ENCODE peak calls at places on chromosomes 2 and 18, in four cellular contexts. X is IMR-90, A is H9, P is H1. N is an unnamed sample.
A peak's percentile ranks its signal among the peaks of the same experiment; 100 is the strongest.

GRCh38 chr2:46980786-46981583 is 65.4 kb upstream of the MCFD2 start:
- DNase-seq in A (no peak), P (no peak), X (no peak), N (no peak)

GRCh38 chr2:216081487-216082387 is at the start of the genes PECR and TMEM169:
- DNase-seq in P (peak; percentile 91), X (peak; percentile 34), A (peak; percentile 92), N (peak; percentile 90)

GRCh38 chr2:18118703-18119102 is 240.2 kb downstream of the KCNS3 start:
- DNase-seq in P (no peak), X (peak; percentile 36), A (no peak), N (no peak)

GRCh38 chr2:136156411-136156810 is 38.5 kb upstream of the CXCR4 start:
- DNase-seq in P (no peak), X (no peak), A (no peak), N (no peak)

GRCh38 chr2:240156435-240157146 is 16.1 kb upstream of the OTOS start:
- DNase-seq in A (no peak), P (no peak), X (no peak), N (no peak)

GRCh38 chr2:49403722-49404507 is 249.6 kb upstream of the FSHR start:
- DNase-seq in X (no peak), P (no peak), A (no peak), N (no peak)

GRCh38 chr2:199471443-199472057 is 13.8 kb upstream of the SATB2 start:
- DNase-seq in A (peak; percentile 92), X (peak; percentile 45), P (peak; percentile 94), N (peak; percentile 89)

GRCh38 chr2:225288986-225289385 is 110.5 kb upstream of the NYAP2 start:
- DNase-seq in P (no peak), A (no peak), X (peak; percentile 67), N (no peak)

GRCh38 chr18:60466671-60467070 is 94.1 kb upstream of the MC4R start:
- DNase-seq in X (no peak), A (no peak), P (no peak), N (no peak)

GRCh38 chr2:207182916-207183315 is 17.2 kb upstream of the KLF7 start:
- DNase-seq in A (no peak), X (peak; percentile 47), P (no peak), N (no peak)

GRCh38 chr18:3246636-3247242 is 862 bp upstream of the MYL12A start:
- DNase-seq in X (no peak), A (no peak), P (no peak), N (no peak)

GRCh38 chr2:86433137-86433536 is 8.0 kb upstream of the KDM3A start:
- DNase-seq in P (no peak), A (no peak), X (no peak), N (no peak)

GRCh38 chr18:39788395-39788794 is 2166.6 kb upstream of the PIK3C3 start:
- DNase-seq in A (no peak), P (no peak), X (peak; percentile 18), N (no peak)

GRCh38 chr18:8661754-8662573 is 43.4 kb upstream of the MTCL1 start:
- DNase-seq in X (peak; percentile 28), A (peak; percentile 92), P (peak; percentile 72), N (peak; percentile 99)

GRCh38 chr2:72126186-72127100 is 21.2 kb downstream of the CYP26B1 start:
- DNase-seq in X (no peak), A (peak; percentile 20), P (peak; percentile 41), N (no peak)

GRCh38 chr2:179917272-179917671 is 55.9 kb upstream of the ZNF385B start:
- DNase-seq in A (no peak), X (peak; percentile 69), P (no peak), N (no peak)

GRCh38 chr2:182901748-182902147 is 35.3 kb upstream of the FRZB start:
- DNase-seq in P (no peak), X (no peak), A (no peak), N (no peak)

GRCh38 chr2:29983308-29983707 is 61.9 kb upstream of the ALK start:
- DNase-seq in P (no peak), A (no peak), X (no peak), N (peak; percentile 31)

GRCh38 chr2:73855526-73855925 is 26.8 kb downstream of the STAMBP start:
- DNase-seq in X (peak; percentile 20), A (no peak), P (no peak), N (no peak)

GRCh38 chr2:82795446-82795845 is 1663.6 kb downstream of the SUCLG1 start:
- DNase-seq in A (no peak), P (no peak), X (peak; percentile 12), N (no peak)

GRCh38 chr2:207770602-207771404 is 1.1 kb upstream of the FZD5 start:
- DNase-seq in X (no peak), A (peak; percentile 56), P (peak; percentile 67), N (peak; percentile 38)

GRCh38 chr2:68432696-68433658 is 34.1 kb downstream of the FBXO48 start:
- DNase-seq in P (no peak), A (no peak), X (no peak), N (no peak)
- H4K5ac ChIP-seq in P (no peak overlapping the region), A (no peak overlapping the region), X (no peak overlapping the region), N (no peak overlapping the region)

DNA sequence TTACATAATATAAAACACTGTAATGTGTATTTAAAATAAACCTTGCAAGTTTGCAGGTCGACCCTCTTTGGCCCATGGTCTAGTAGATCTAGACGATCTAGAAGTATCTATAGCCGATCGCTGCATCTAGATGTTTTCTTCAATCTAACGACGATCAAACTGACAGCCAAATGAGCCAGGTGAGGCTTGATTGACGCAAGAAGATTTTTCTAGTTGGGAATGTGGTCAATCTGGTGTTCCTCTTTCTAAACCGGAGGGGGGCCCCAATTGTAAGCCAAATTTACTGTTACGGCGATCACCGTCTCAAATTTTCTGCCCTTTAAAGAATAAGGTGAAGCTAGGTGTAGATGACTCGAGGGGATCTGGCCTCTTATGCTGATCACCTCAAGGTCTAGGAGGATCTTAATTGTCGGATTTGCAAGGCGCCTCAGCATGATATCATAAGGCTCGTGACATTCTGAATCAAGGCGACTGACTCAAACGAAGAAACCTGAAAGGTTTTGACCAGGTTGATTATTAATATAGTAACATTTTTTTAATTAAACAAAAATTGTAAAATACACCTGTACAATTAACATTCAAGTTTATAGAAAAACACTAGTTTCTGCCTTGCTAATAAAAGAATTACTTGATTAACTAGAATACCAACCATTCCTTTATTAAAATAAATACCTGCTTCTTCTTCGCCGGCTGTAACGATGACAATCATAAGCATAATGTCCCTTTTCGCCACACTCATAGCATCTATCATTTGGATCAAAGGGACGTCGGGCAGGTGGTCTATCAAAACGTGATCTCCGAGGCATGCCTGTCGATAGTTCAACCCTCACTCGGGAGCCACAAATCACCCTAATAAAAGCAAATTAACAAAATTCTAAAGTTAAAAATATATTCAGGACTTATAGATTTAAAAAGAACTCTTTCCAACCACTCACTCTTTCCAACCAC is 2.0 kb downstream of the SRSF7 start:
- DNase-seq in X (no peak), P (no peak), A (no peak), N (no peak)
- H4K5ac ChIP-seq in X (no peak overlapping the region), P (no peak overlapping the region), A (no peak overlapping the region), N (no peak overlapping the region)

GRCh38 chr2:100137877-100138570 is 4.4 kb downstream of the AFF3 start:
- DNase-seq in A (no peak), P (no peak), X (no peak), N (no peak)
- H4K5ac ChIP-seq in A (no peak overlapping the region), P (no peak overlapping the region), X (no peak overlapping the region), N (no peak overlapping the region)

DNA sequence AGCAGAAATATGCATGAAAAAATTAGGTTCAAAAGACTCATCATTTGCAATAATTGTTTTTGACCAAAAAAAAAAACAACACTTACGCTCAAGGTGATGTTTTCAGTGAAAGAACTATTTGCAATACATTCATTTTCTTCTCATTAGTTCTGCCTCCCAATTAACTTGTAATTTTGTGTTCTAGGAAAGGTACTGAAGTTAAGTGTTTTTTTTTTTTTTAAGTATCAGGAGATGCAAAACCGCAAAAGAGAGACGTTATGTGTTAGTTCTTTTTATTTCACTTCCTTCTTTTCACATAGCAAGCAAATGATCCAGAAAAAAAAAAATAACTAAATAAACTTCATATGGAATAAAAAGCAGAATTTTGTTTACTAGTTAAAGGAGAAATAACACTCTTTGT is 735.2 kb upstream of the GCFC2 start:
- DNase-seq in A (no peak), P (no peak), X (no peak), N (no peak)
- H4K5ac ChIP-seq in A (no peak overlapping the region), P (no peak overlapping the region), X (no peak overlapping the region), N (no peak overlapping the region)

GRCh38 chr2:212618636-212619035 is 80.0 kb upstream of the ERBB4 start:
- DNase-seq in X (peak; percentile 42), A (no peak), P (no peak), N (no peak)
- H4K5ac ChIP-seq in X (no peak overlapping the region), A (no peak overlapping the region), P (no peak overlapping the region), N (no peak overlapping the region)

GRCh38 chr2:96808176-96808837 is 7.8 kb upstream of the CNNM3 start:
- DNase-seq in X (no peak), A (no peak), P (no peak), N (no peak)
- H4K5ac ChIP-seq in X (no peak overlapping the region), A (no peak overlapping the region), P (no peak overlapping the region), N (no peak overlapping the region)

DNA sequence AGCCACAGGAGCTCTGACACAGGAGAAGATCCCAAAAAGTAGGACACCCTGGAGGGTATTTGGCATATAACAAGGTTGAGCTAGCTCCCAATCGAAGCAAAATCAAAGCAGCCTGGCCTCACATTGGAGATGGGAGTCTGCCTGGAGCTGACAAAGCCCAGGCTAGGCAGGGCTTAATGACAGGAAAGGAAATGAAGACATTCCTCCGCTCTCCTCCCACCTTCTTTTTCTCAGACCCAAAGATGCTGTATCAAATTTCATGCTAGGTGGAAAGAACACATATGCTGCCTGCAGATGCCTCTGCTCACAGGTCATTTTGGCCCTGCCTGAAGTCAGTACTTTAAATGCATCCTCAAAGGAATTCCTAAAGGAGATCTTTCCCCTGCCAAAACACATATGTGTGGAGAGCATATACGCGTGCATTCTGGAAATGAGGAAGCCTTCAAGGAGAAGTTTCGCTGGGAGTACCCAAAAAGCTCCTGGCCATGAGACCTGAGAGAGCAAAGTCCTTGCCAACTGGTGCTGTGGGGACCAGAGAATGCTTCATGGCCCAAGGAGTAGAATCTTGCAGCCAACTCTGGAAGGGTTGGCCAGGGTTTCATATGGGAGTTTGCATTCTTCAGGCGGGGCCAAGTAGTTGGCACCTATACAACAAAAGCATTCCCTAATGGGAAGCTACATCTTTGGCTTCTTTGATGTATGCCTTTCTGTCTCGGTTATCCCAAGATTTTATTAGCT is 88.0 kb downstream of the AQP4 start:
- DNase-seq in P (no peak), A (peak; percentile 50), X (no peak), N (peak; percentile 93)
- H4K5ac ChIP-seq in P (no peak overlapping the region), A (no peak overlapping the region), X (no peak overlapping the region), N (no peak overlapping the region)

GRCh38 chr2:122164964-122165363 is 409.5 kb downstream of the TSN start:
- DNase-seq in X (no peak), A (no peak), P (no peak), N (no peak)

GRCh38 chr2:122163596-122163995 is 408.1 kb downstream of the TSN start:
- DNase-seq in X (no peak), A (no peak), P (no peak), N (no peak)

GRCh38 chr2:122167561-122167960 is 412.1 kb downstream of the TSN start:
- DNase-seq in P (no peak), A (no peak), X (no peak), N (no peak)

GRCh38 chr2:122168799-122169198 is 413.3 kb downstream of the TSN start:
- DNase-seq in X (no peak), A (peak; percentile 66), P (peak; percentile 54), N (peak; percentile 61)

DNA sequence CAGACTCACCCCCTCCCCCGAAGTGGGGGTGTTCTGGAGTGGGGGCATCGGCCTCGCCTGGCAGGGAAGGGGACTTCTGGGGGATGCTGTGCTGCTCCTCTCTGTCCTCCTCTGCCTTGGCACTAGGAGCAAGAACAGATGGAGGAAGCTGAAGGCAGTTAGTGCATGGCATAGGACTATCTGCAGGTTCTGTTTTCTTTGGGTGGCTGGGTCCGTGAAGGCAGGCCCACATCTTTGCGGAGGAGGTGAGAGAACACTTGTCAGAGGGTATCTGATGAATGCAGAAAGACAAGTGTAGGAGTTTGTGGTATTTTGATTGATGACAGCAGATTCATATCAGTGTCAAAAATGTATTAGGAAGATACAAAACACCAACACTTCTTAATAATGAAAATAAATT is 411.4 kb downstream of the TSN start:
- DNase-seq in P (no peak), X (no peak), A (no peak), N (no peak)
- H4K5ac ChIP-seq in P (no peak overlapping the region), X (no peak overlapping the region), A (no peak overlapping the region), N (no peak overlapping the region)